ENCODE peak calls at places on chromosomes 16 and 17, in eight cellular contexts. Z, F, K, Y, P, X, O and T are unnamed samples.

GRCh38 chr16:80460988-80461387 is 79.8 kb upstream of the DYNLRB2 start:
- DNase-seq in X (no peak), O (no peak), F (no peak), K (no peak), Y (no peak), Z (no peak), P (no peak), T (no peak)

GRCh38 chr17:6461792-6462524 is 17.7 kb downstream of the PIMREG start:
- DNase-seq in P (no peak), X (no peak), F (no peak), O (peak), Z (no peak), K (no peak), Y (no peak), T (no peak)

GRCh38 chr16:70490261-70490660 is 33.1 kb downstream of the COG4 start:
- DNase-seq in Y (no peak), P (no peak), F (no peak), O (no peak), Z (no peak), X (no peak), K (no peak), T (no peak)

GRCh38 chr17:9529033-9529748 is 46.4 kb downstream of the STX8 start:
- DNase-seq in P (no peak), K (no peak), Z (no peak), Y (no peak), F (peak), X (no peak), O (no peak), T (no peak)

GRCh38 chr17:74569392-74570003 is 2.2 kb upstream of the CD300H start:
- DNase-seq in X (no peak), Z (peak), P (no peak), Y (peak), F (peak), K (peak), O (no peak), T (no peak)

GRCh38 chr17:31733326-31733725 is 125.7 kb downstream of the COPRS start:
- DNase-seq in X (no peak), P (no peak), F (no peak), K (no peak), Z (no peak), O (no peak), Y (no peak), T (no peak)

GRCh38 chr17:21843951-21844590 is 151.7 kb downstream of the KCNJ18 start:
- DNase-seq in K (no peak), Y (no peak), X (no peak), Z (no peak), P (no peak), F (no peak), O (no peak), T (no peak)

GRCh38 chr17:4947411-4948165 is 742 bp downstream of the PFN1 start:
- DNase-seq in Y (no peak), F (peak), X (peak), Z (peak), O (no peak), K (peak), P (peak), T (peak)

GRCh38 chr16:86929149-86929871 is 351.0 kb downstream of the FOXL1 start:
- DNase-seq in K (no peak), Z (no peak), O (no peak), X (no peak), P (peak), Y (no peak), F (peak), T (no peak)

GRCh38 chr17:71208111-71208704 is 912.6 kb upstream of the SOX9 start:
- DNase-seq in O (no peak), F (peak), K (peak), Z (no peak), Y (peak), P (no peak), X (no peak), T (no peak)

GRCh38 chr16:88739139-88739974 is 33.1 kb downstream of the CTU2 start:
- DNase-seq in X (no peak), F (no peak), Y (no peak), Z (no peak), O (no peak), K (no peak), P (no peak), T (no peak)

GRCh38 chr16:15521390-15521757 is 87.0 kb downstream of the BMERB1 start:
- DNase-seq in Z (no peak), Y (no peak), O (no peak), P (no peak), K (no peak), X (no peak), F (no peak), T (no peak)

GRCh38 chr16:15521758-15522509 is 87.5 kb downstream of the BMERB1 start:
- DNase-seq in K (no peak), Y (no peak), X (no peak), P (peak), Z (peak), O (no peak), F (no peak), T (no peak)

GRCh38 chr16:15523939-15524338 is 89.6 kb downstream of the BMERB1 start:
- DNase-seq in Y (no peak), Z (no peak), K (no peak), X (no peak), O (no peak), F (no peak), P (no peak), T (no peak)

GRCh38 chr16:15524966-15525365 is 90.6 kb downstream of the BMERB1 start:
- DNase-seq in O (no peak), X (no peak), P (no peak), K (no peak), Y (no peak), F (no peak), Z (no peak), T (no peak)

GRCh38 chr16:15523092-15523541 is 88.7 kb downstream of the BMERB1 start:
- DNase-seq in P (no peak), X (no peak), K (no peak), O (peak), Y (no peak), F (no peak), Z (no peak), T (no peak)
- TF ChIP-seq CTCF in P (peak), X (no peak), K (no peak), O (no peak), Y (no peak), F (no peak), Z (no peak), T (no peak)

GRCh38 chr17:69358688-69359596 is 32.0 kb upstream of the ABCA5 start:
- DNase-seq in Z (no peak), F (no peak), X (no peak), Y (no peak), O (no peak), P (no peak), K (no peak), T (no peak)
- TF ChIP-seq CTCF in Z (no peak), F (peak), X (no peak), Y (no peak), O (no peak), P (no peak), K (no peak), T (peak)

GRCh38 chr17:55053855-55054254 is 85.3 kb downstream of the STXBP4 start:
- DNase-seq in O (no peak), P (no peak), X (no peak), Z (no peak), K (no peak), Y (no peak), F (peak), T (no peak)
- TF ChIP-seq CTCF in O (peak), P (peak), X (no peak), Z (peak), K (no peak), Y (peak), F (peak), T (peak)

GRCh38 chr17:80892900-80893603 is 98.6 kb upstream of the CHMP6 start:
- DNase-seq in K (peak), F (peak), O (no peak), X (no peak), Y (no peak), P (no peak), Z (no peak), T (no peak)

GRCh38 chr17:80893604-80894438 is 97.8 kb upstream of the CHMP6 start:
- DNase-seq in O (no peak), K (no peak), X (no peak), F (no peak), P (no peak), Y (no peak), Z (no peak), T (no peak)

GRCh38 chr17:80894726-80895125 is 96.9 kb upstream of the CHMP6 start:
- DNase-seq in P (no peak), F (no peak), K (no peak), Y (no peak), Z (no peak), O (no peak), X (no peak), T (no peak)

GRCh38 chr17:80895366-80895765 is 96.3 kb upstream of the CHMP6 start:
- DNase-seq in K (no peak), P (no peak), F (no peak), O (no peak), Z (no peak), X (no peak), Y (no peak), T (no peak)

DNA sequence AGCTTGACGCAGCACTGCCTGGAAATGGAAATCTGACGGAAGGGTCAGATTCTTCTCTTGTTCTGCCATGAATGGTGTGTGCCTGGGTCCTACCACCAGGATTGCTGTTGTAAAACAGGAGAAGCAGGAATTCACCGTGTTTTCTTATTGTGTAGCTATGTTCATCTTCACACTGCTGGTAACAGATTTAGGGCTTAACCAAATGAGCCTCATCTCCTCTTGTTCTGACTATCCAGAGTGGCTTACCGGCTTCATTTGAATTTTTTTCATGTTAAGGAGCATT is 97.3 kb upstream of the CHMP6 start:
- DNase-seq in P (no peak), F (no peak), Z (no peak), Y (no peak), O (no peak), K (no peak), X (no peak), T (no peak)
- TF ChIP-seq CTCF in P (no peak), F (peak), Z (no peak), Y (peak), O (no peak), K (no peak), X (no peak), T (no peak)

DNA sequence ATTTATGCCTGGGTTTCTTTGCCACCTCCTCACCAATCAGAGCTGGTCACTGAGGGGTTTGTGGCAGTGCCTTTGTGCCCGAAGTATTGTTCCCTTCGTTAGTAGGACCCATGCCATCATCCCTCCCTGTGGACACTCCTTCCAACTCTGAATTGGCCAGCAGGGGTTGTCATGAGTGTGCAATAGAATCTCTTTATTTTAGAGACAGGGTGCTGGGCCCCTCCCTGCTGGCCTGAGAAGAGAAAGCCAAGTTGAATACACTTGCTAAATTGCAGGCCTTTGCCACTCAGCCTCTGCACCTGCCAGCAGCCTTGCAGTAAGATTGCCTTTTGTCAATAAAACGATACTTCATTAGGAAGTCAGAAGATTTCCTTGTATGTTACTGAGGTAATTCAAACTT is 40.7 kb upstream of the SLC12A3 start:
- DNase-seq in Z (no peak), O (no peak), P (peak), F (peak), Y (no peak), X (no peak), K (no peak), T (no peak)
- TF ChIP-seq CTCF in Z (no peak), O (no peak), P (no peak), F (peak), Y (peak), X (no peak), K (no peak), T (peak)

GRCh38 chr17:17885029-17885351 is 48.2 kb upstream of the SREBF1 start:
- DNase-seq in F (no peak), X (no peak), P (no peak), Z (no peak), Y (no peak), O (no peak), K (no peak), T (no peak)
- TF ChIP-seq CTCF in F (no peak), X (no peak), P (no peak), Z (no peak), Y (no peak), O (no peak), K (no peak), T (no peak)

DNA sequence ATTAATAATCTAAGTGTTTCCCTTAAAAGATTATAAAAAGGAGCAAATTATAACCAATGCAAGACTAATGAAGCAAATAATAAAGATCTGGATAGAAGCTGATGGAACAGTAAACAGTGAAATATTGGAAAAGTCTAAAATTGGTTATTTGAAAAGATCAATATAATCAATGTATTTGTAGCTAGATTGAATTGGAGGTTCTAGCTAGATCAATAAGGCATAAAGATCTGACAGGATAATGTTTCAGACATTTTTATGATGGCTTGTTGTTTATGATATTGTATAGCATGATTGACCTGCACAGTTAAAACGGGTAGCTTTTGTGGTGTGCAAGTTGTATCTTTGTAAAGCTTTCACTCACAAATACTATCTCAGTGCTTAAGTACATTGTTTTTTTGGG is 245.3 kb downstream of the BCAS3 start:
- DNase-seq in O (no peak), P (no peak), Y (no peak), F (no peak), K (no peak), X (no peak), Z (no peak), T (no peak)
- TF ChIP-seq CTCF in O (no peak), P (no peak), Y (no peak), F (no peak), K (no peak), X (no peak), Z (no peak), T (no peak)